ENCODE peak calls at places on chromosomes 7 and 10, in four cellular contexts. M is HepG2, Y is K562, R is GM12878. S is an unnamed sample.

GRCh38 chr10:132050191-132050590 is 15.6 kb upstream of the JAKMIP3 start:
- DNase-seq in R (no peak), Y (no peak), M (no peak), S (no peak)

GRCh38 chr7:126715076-126715475 is 537.7 kb downstream of the GRM8 start:
- DNase-seq in M (no peak), Y (no peak), R (no peak), S (no peak)

GRCh38 chr10:25083546-25084111 is 67.2 kb downstream of the THNSL1 start:
- DNase-seq in M (no peak), R (no peak), Y (no peak), S (no peak)

GRCh38 chr10:33150904-33151303 is 183.6 kb downstream of the NRP1 start:
- DNase-seq in R (no peak), M (no peak), Y (no peak), S (no peak)

GRCh38 chr7:123538897-123539296 is 4.5 kb upstream of the IQUB start:
- DNase-seq in R (no peak), Y (no peak), M (no peak), S (no peak)

GRCh38 chr7:93704241-93704640 is 129.7 kb upstream of the CALCR start:
- DNase-seq in R (no peak), M (no peak), Y (no peak), S (no peak)

GRCh38 chr7:139647812-139648616 is 124.5 kb downstream of the CLEC2L start:
- DNase-seq in Y (no peak), R (no peak), M (no peak), S (no peak)

GRCh38 chr7:139691253-139691781 is 86.5 kb downstream of the HIPK2 start:
- DNase-seq in M (no peak), Y (no peak), R (no peak), S (no peak)

GRCh38 chr7:78115876-78116275 is 317.3 kb downstream of the PHTF2 start:
- DNase-seq in M (no peak), R (no peak), Y (no peak), S (no peak)

GRCh38 chr7:71237945-71238344 is 106.0 kb downstream of the GALNT17 start:
- DNase-seq in Y (no peak), M (no peak), R (no peak), S (peak)

GRCh38 chr10:130772056-130772455 is 539.5 kb downstream of the TCERG1L start:
- DNase-seq in R (no peak), M (no peak), Y (no peak), S (no peak)

GRCh38 chr10:7134448-7134847 is 276.4 kb downstream of the SFMBT2 start:
- DNase-seq in M (no peak), Y (no peak), R (no peak), S (no peak)

GRCh38 chr10:59580257-59580863 is 129.3 kb downstream of the SLC16A9 start:
- DNase-seq in R (no peak), Y (peak), M (peak), S (no peak)

GRCh38 chr7:92259610-92260247 is 14.0 kb downstream of the ANKIB1 start:
- DNase-seq in R (no peak), M (no peak), Y (no peak), S (no peak)

GRCh38 chr10:31721166-31721565 is 207.5 kb downstream of the ARHGAP12 start:
- DNase-seq in R (no peak), Y (no peak), M (no peak), S (no peak)

DNA sequence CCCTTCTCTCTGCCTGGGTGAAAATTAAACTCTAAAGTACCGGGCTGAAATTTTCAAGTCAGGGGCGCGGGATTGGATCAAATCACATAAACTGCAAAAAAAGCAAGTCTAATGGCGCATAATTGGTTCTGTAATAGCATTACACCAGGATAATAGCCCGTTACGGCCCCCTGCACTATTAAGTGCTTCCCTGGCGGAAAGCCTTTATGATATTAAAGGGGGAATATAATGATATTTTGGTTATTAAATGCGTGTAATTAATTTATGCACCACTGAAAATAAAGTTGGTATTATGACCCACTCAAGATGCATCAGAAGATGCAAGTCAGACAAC is 744 bp upstream of the DRGX start:
- DNase-seq in M (no peak), R (no peak), Y (no peak), S (no peak)
- TF ChIP-seq ETV6 in M (no peak), R (no peak), Y (no peak), S (no peak)

GRCh38 chr7:28481131-28481926 is 69.0 kb downstream of the CREB5 start:
- DNase-seq in M (no peak), R (peak), Y (no peak), S (no peak)
- TF ChIP-seq MAX in M (no peak), R (no peak), Y (no peak), S (no peak)

GRCh38 chr7:142379445-142379844 is 121.6 kb upstream of the PRSS58 start:
- DNase-seq in Y (no peak), M (no peak), R (no peak), S (no peak)
- TF ChIP-seq ATF2 in Y (no peak), M (no peak), R (no peak), S (no peak)

GRCh38 chr7:25894002-25894901 is 257.7 kb upstream of the NFE2L3 start:
- DNase-seq in Y (peak), R (peak), M (peak), S (peak)
- TF ChIP-seq ETV6 in Y (no peak), R (no peak), M (no peak), S (no peak)

S was measured in WTC11.